ENCODE peak calls at places on chromosomes 1 and 21, in six cellular contexts. Q is amniotic epithelial cell, O is caudate nucleus, I is astrocyte of the cerebellum, P is NCI-H1436, X is mesothelial cell of epicardium. T is an unnamed sample.

GRCh38 chr1:52008074-52008809 is 17.7 kb upstream of the RAB3B start:
- DNase-seq in Q (no peak), O (no peak), I (no peak), P (no peak), X (no peak), T (no peak)

GRCh38 chr1:53449693-53450092 is 9.5 kb upstream of the DMRTB1 start:
- DNase-seq in Q (no peak), O (no peak), I (no peak), P (no peak), X (no peak), T (no peak)

GRCh38 chr1:193308438-193308837 is 122.0 kb upstream of the B3GALT2 start:
- DNase-seq in Q (peak), O (no peak), I (no peak), P (no peak), X (no peak), T (no peak)

GRCh38 chr21:46092026-46092764 is 5.7 kb upstream of the COL6A2 start:
- DNase-seq in Q (peak), O (no peak), I (peak), P (no peak), X (no peak), T (peak)

GRCh38 chr1:178931843-178932551 is 61.1 kb upstream of the ANGPTL1 start:
- DNase-seq in Q (peak), O (no peak), I (peak), P (no peak), X (no peak), T (no peak)

GRCh38 chr1:229340496-229340895 is 2.4 kb downstream of the CCSAP start:
- DNase-seq in Q (no peak), O (peak), I (no peak), P (no peak), X (no peak), T (no peak)

GRCh38 chr1:23908453-23909341 is 4.5 kb downstream of the CNR2 start:
- DNase-seq in Q (no peak), O (no peak), I (no peak), P (no peak), X (no peak), T (no peak)

GRCh38 chr1:109775408-109775807 is 11.7 kb upstream of the EPS8L3 start:
- DNase-seq in Q (peak), O (no peak), I (no peak), P (no peak), X (no peak), T (peak)

GRCh38 chr1:156584813-156585212 is 5.3 kb downstream of the TTC24 start:
- DNase-seq in Q (no peak), O (no peak), I (no peak), P (peak), X (no peak), T (no peak)

GRCh38 chr1:116915182-116915611 is 5.5 kb downstream of the PTGFRN start:
- DNase-seq in Q (peak), O (no peak), I (no peak), P (no peak), X (no peak), T (no peak)

GRCh38 chr1:37037675-37038074 is 3.4 kb upstream of the GRIK3 start:
- DNase-seq in Q (no peak), O (peak), I (no peak), P (no peak), X (no peak), T (no peak)

GRCh38 chr1:167676205-167676915 is 45.4 kb upstream of the MPZL1 start:
- DNase-seq in Q (no peak), O (no peak), I (no peak), P (no peak), X (no peak), T (no peak)

GRCh38 chr1:62286778-62287224 is 32.4 kb downstream of the KANK4 start:
- DNase-seq in Q (no peak), O (peak), I (no peak), P (no peak), X (no peak), T (no peak)